ENCODE peak calls at places on chromosomes 5 and 9, in seven cellular contexts. C is RWPE1, S is iris pigment epithelial cell, F is GM04504, G is NCI-H1417, N is NB4, B is NCI-H69. R is an unnamed sample.

GRCh38 chr5:58357799-58358198 is 102.1 kb downstream of the PLK2 start:
- DNase-seq in C (no peak), S (no peak), F (no peak), G (no peak), N (no peak), B (no peak), R (no peak)

GRCh38 chr9:7394007-7394774 is 405.4 kb downstream of the DMAC1 start:
- DNase-seq in C (no peak), S (no peak), F (no peak), G (peak; percentile 76), N (no peak), B (no peak), R (no peak)

GRCh38 chr5:32225445-32225844 is 51.3 kb upstream of the GOLPH3 start:
- DNase-seq in C (no peak), S (peak; percentile 98), F (peak; percentile 51), G (no peak), N (no peak), B (no peak), R (peak; percentile 63)

GRCh38 chr5:133273661-133274596 is 222.1 kb downstream of the HSPA4 start:
- DNase-seq in C (no peak), S (peak; percentile 66), F (peak; percentile 14), G (no peak), N (no peak), B (no peak), R (peak; percentile 59)

GRCh38 chr9:71587576-71588362 is 180.5 kb downstream of the CEMIP2 start:
- DNase-seq in C (peak; percentile 39), S (peak; percentile 61), F (no peak), G (no peak), N (no peak), B (no peak), R (no peak)

GRCh38 chr9:132631685-132632084 is 38.1 kb downstream of the DDX31 start:
- DNase-seq in C (no peak), S (no peak), F (no peak), G (no peak), N (no peak), B (no peak), R (no peak)

GRCh38 chr5:140806834-140807775 is at the start of gene PCDHA4:
- DNase-seq in C (no peak), S (peak; percentile 3), F (no peak), G (no peak), N (peak; percentile 31), B (peak; percentile 80), R (no peak)

GRCh38 chr5:3996871-3997410 is 401.3 kb downstream of the IRX1 start:
- DNase-seq in C (no peak), S (no peak), F (no peak), G (no peak), N (no peak), B (no peak), R (no peak)

GRCh38 chr9:136654820-136655219 is 7.9 kb upstream of the EGFL7 start:
- DNase-seq in C (no peak), S (no peak), F (no peak), G (no peak), N (no peak), B (no peak), R (no peak)

GRCh38 chr5:112563169-112563826 is 144.2 kb upstream of the EPB41L4A start:
- DNase-seq in C (no peak), S (no peak), F (no peak), G (no peak), N (no peak), B (no peak), R (no peak)

GRCh38 chr9:80382523-80382922 is 810.8 kb downstream of the TLE4 start:
- DNase-seq in C (no peak), S (peak; percentile 1), F (no peak), G (no peak), N (no peak), B (no peak), R (no peak)

GRCh38 chr5:109692011-109692410 is 2.3 kb downstream of the MAN2A1 start:
- DNase-seq in C (peak; percentile 30), S (peak; percentile 75), F (no peak), G (no peak), N (peak; percentile 19), B (no peak), R (peak; percentile 73)

GRCh38 chr9:136391737-136392537 is 8.0 kb downstream of the SNAPC4 start:
- DNase-seq in C (no peak), S (no peak), F (no peak), G (no peak), N (no peak), B (no peak), R (no peak)

GRCh38 chr9:126628146-126628545 is 14.4 kb downstream of the LMX1B start:
- DNase-seq in C (no peak), S (no peak), F (no peak), G (no peak), N (no peak), B (no peak), R (no peak)

GRCh38 chr9:36154213-36154952 is 14.8 kb upstream of the CCIN start:
- DNase-seq in C (no peak), S (no peak), F (no peak), G (no peak), N (peak; percentile 83), B (peak; percentile 24), R (peak; percentile 79)

GRCh38 chr5:119578937-119579336 is 50.4 kb upstream of the FAM170A start:
- DNase-seq in C (peak; percentile 51), S (peak; percentile 17), F (no peak), G (peak; percentile 4), N (peak; percentile 71), B (peak; percentile 68), R (no peak)

GRCh38 chr9:104861406-104861805 is 66.5 kb downstream of the ABCA1 start:
- DNase-seq in C (no peak), S (no peak), F (no peak), G (no peak), N (peak; percentile 26), B (peak; percentile 50), R (no peak)

R was measured in astrocyte of the spinal cord.